ENCODE peak calls at places on chromosomes 13 and 19, in eight cellular contexts. Y is GM20000, T is mucosa of descending colon, H is fibroblast of lung, R is mammary epithelial cell, P is endodermal cell, C is fibroblast of pulmonary artery, A is upper lobe of right lung. F is an unnamed sample.

GRCh38 chr19:3148503-3148902 is 12.7 kb downstream of the GNA15 start:
- DNase-seq in H (no peak), Y (no peak), A (no peak), R (no peak), P (no peak), T (no peak), C (no peak), F (no peak)

GRCh38 chr13:40874138-40874776 is 84.8 kb downstream of the SLC25A15 start:
- DNase-seq in R (peak), C (no peak), A (no peak), Y (no peak), H (no peak), T (no peak), P (no peak), F (peak)

GRCh38 chr19:19113040-19113541 is 25.2 kb downstream of the TMEM161A start:
- DNase-seq in Y (peak), H (peak), C (peak), R (no peak), A (no peak), P (peak), T (no peak), F (peak)

GRCh38 chr19:45527731-45528130 is 20.5 kb downstream of the VASP start:
- DNase-seq in C (no peak), R (no peak), P (peak), Y (no peak), H (no peak), T (peak), A (no peak), F (no peak)

GRCh38 chr19:30001794-30002193 is 59.8 kb downstream of the URI1 start:
- DNase-seq in H (peak), A (no peak), P (no peak), Y (no peak), R (no peak), C (peak), T (no peak), F (no peak)

GRCh38 chr19:7370546-7370945 is 21.8 kb downstream of the ARHGEF18 start:
- DNase-seq in H (no peak), T (no peak), R (no peak), A (no peak), C (no peak), P (no peak), Y (no peak), F (no peak)

GRCh38 chr19:30587869-30588268 is 215.7 kb downstream of the ZNF536 start:
- DNase-seq in C (no peak), T (no peak), Y (no peak), H (no peak), A (no peak), P (no peak), R (no peak), F (no peak)

GRCh38 chr19:12656899-12657571 is 9.5 kb downstream of the MAN2B1 start:
- DNase-seq in T (no peak), P (peak), R (no peak), A (no peak), H (no peak), C (no peak), Y (no peak), F (no peak)

GRCh38 chr19:35351441-35352176 is 3.9 kb downstream of the FFAR1 start:
- DNase-seq in A (peak), T (peak), H (no peak), Y (no peak), P (peak), R (no peak), C (no peak), F (no peak)

GRCh38 chr13:109712187-109712601 is 74.2 kb downstream of the IRS2 start:
- DNase-seq in Y (no peak), R (no peak), C (no peak), T (no peak), P (peak), A (no peak), H (no peak), F (no peak)

GRCh38 chr13:111206148-111206547 is 91.0 kb downstream of the ARHGEF7 start:
- DNase-seq in P (no peak), Y (no peak), A (no peak), C (no peak), R (no peak), H (no peak), T (no peak), F (no peak)

GRCh38 chr13:28503182-28503980 is 8.5 kb upstream of the FLT1 start:
- DNase-seq in P (peak), Y (no peak), T (no peak), R (no peak), C (no peak), H (no peak), A (no peak), F (no peak)

GRCh38 chr13:50376895-50377575 is 361.8 kb downstream of the KCNRG start:
- DNase-seq in Y (no peak), T (no peak), C (no peak), A (no peak), H (no peak), R (no peak), P (peak), F (no peak)

GRCh38 chr13:22432690-22433089 is 748.1 kb upstream of the SGCG start:
- DNase-seq in R (no peak), H (no peak), P (no peak), Y (no peak), C (no peak), T (no peak), A (no peak), F (no peak)

GRCh38 chr13:49569993-49570689 is 15.2 kb downstream of the RCBTB1 start:
- DNase-seq in Y (peak), P (no peak), A (no peak), C (no peak), H (peak), T (no peak), R (peak), F (no peak)

GRCh38 chr19:45729774-45730388 is 815 bp downstream of the FBXO46 start:
- DNase-seq in R (peak), P (peak), A (no peak), H (no peak), Y (peak), T (no peak), C (no peak), F (peak)

GRCh38 chr13:49641810-49642291 is 13.5 kb downstream of the ARL11 start:
- DNase-seq in H (peak), C (peak), R (peak), A (peak), T (peak), Y (no peak), P (no peak), F (peak)

DNA sequence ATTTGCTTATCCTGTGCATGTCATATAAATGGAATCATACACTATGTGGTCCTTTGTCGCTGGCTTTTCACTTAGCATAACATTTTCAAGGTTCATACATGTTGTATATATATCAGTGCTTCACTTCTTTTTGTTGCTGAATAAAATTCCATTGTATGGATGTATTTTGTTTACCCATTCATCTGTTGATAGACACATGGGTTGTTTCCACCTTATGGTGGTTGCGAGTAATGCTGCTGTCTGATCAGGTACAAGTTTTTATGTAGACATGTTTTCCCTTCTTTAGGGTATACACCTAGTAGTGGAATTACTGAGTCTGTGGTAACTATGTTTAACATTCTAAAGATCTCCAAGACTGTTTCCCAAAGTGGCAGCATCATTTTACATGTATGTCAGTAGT is 102.5 kb downstream of the RNF17 start:
- DNase-seq in Y (no peak), C (no peak), T (no peak), H (no peak), R (no peak), A (no peak), P (no peak), F (no peak)
- TF ChIP-seq CTCF in Y (no peak), C (no peak), T (no peak), H (no peak), R (peak), A (no peak), P (peak), F (no peak)

GRCh38 chr13:46796515-46797467 is at the start of gene ESD:
- DNase-seq in P (peak), T (peak), R (peak), H (peak), C (peak), A (peak), Y (peak), F (peak)
- TF ChIP-seq CTCF in P (no peak), T (no peak), R (no peak), H (no peak), C (no peak), A (no peak), Y (no peak), F (no peak)

DNA sequence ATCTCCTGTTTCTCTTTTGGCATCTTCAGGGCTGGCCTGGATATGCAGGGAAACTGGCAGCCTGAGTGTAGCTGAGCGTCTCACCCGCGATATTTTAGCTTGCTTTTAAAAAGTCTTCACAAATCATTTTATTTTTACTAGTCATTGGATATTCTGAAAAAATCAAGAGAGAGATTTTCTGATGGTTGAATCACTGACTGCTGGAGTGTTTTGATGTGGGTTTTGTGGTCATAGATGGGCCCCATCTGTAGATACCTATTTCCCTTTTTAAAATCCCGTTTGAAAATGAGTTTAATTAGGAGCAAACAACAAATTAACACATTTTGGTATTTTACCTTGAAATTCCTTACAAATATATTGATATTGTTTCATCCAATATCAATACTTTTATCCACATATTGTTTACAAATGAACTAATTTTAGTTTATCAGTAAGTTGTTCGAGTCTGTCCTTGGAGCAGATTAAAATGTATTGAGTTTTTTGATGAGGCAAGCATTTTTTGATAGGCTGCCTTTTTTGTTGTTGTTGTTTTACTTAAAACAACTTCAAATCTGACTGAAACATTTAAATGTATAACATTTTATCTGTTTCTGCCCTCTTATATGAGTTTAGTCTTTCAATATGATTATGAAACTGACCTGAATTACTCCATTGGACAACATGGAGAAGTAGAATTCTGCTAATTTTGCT is 21.5 kb upstream of the OXGR1 start:
- DNase-seq in H (peak), P (no peak), R (no peak), C (no peak), Y (no peak), A (no peak), T (no peak), F (no peak)
- TF ChIP-seq CTCF in H (no peak), P (no peak), R (no peak), C (no peak), Y (no peak), A (no peak), T (no peak), F (no peak)

DNA sequence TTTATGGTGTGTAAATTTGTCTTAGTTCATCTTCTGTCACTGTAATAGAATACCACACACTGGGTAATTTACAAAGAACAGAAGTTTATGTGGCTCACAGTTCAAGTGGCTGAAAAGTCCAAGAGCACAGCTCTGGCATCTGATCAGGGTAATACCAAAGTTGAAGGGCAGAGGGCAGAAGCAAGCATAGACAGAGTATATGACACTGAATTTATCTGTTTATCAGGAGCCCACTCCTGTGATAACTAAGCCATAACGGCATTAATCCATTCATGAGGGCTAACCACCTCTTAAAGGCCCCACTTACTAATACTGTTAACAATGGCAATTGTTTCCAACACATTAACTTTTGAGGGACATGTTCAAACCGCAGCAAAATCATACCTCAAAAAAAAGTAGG is 4.0 kb upstream of the RFXAP start:
- DNase-seq in H (no peak), P (no peak), C (no peak), A (no peak), T (no peak), Y (no peak), R (no peak), F (no peak)
- TF ChIP-seq CTCF in H (peak), P (peak), C (peak), A (peak), T (no peak), Y (peak), R (peak), F (peak)